ENCODE peak calls at places on chromosomes 6 and 20, in five cellular contexts. M, Y, H, R and X are unnamed samples.

GRCh38 chr20:45751714-45752113 is 29.6 kb downstream of the SPINT4 start:
- DNase-seq in H (no peak), Y (no peak), R (no peak), M (no peak), X (no peak)

GRCh38 chr6:159180001-159180400 is 10.8 kb downstream of the FNDC1 start:
- DNase-seq in M (no peak), H (no peak), Y (no peak), R (no peak), X (no peak)

GRCh38 chr6:4624726-4625125 is 151.5 kb upstream of the CDYL start:
- DNase-seq in M (no peak), R (no peak), H (no peak), Y (no peak), X (no peak)

GRCh38 chr6:9576521-9576920 is 838.4 kb downstream of the TFAP2A start:
- DNase-seq in R (no peak), H (no peak), M (no peak), Y (no peak), X (no peak)

GRCh38 chr6:96823743-96824142 is 13.5 kb downstream of the GPR63 start:
- DNase-seq in Y (no peak), H (no peak), M (no peak), R (no peak), X (no peak)

GRCh38 chr6:37826993-37827392 is 7.5 kb downstream of the ZFAND3 start:
- DNase-seq in R (no peak), Y (no peak), H (no peak), M (no peak), X (no peak)

GRCh38 chr6:109299695-109300564 is 82.3 kb downstream of the CD164 start:
- DNase-seq in R (no peak), M (no peak), H (no peak), Y (no peak), X (no peak)

GRCh38 chr6:166381381-166381732 is 1.4 kb downstream of the MPC1 start:
- DNase-seq in H (no peak), Y (no peak), M (no peak), R (no peak), X (no peak)

GRCh38 chr6:9532621-9533557 is 882.0 kb downstream of the TFAP2A start:
- DNase-seq in Y (peak), H (no peak), R (no peak), M (no peak), X (no peak)

GRCh38 chr6:40928738-40929137 is 110.3 kb downstream of the UNC5CL start:
- DNase-seq in H (no peak), M (no peak), R (no peak), Y (no peak), X (no peak)

GRCh38 chr6:111664565-111665039 is 58.9 kb upstream of the TRAF3IP2 start:
- DNase-seq in Y (no peak), H (no peak), M (no peak), R (no peak), X (no peak)

GRCh38 chr6:329888-330691 is 37.8 kb downstream of the DUSP22 start:
- DNase-seq in H (no peak), Y (no peak), R (no peak), M (no peak), X (no peak)

GRCh38 chr20:17394411-17394810 is 136.8 kb downstream of the BFSP1 start:
- DNase-seq in R (no peak), M (no peak), H (no peak), Y (no peak), X (no peak)

GRCh38 chr6:40146902-40147301 is 212.6 kb upstream of the MOCS1 start:
- DNase-seq in Y (no peak), R (no peak), M (no peak), H (no peak), X (no peak)

GRCh38 chr6:168815229-168815628 is 374.2 kb downstream of the SMOC2 start:
- DNase-seq in H (peak), Y (no peak), M (no peak), R (no peak), X (no peak)

GRCh38 chr6:107746461-107747030 is 77.6 kb downstream of the SCML4 start:
- DNase-seq in Y (no peak), R (no peak), H (no peak), M (no peak), X (no peak)

GRCh38 chr6:49856282-49856681 is 10.1 kb downstream of the CRISP1 start:
- DNase-seq in M (no peak), R (no peak), H (no peak), Y (no peak), X (no peak)

GRCh38 chr20:23289249-23289648 is 61.3 kb upstream of the NXT1 start:
- DNase-seq in R (no peak), Y (no peak), H (no peak), M (no peak), X (no peak)

GRCh38 chr6:163745566-163746400 is 331.3 kb downstream of the QKI start:
- DNase-seq in H (no peak), M (no peak), Y (no peak), R (no peak), X (peak)

GRCh38 chr20:5719861-5720401 is 30.3 kb upstream of the SHLD1 start:
- DNase-seq in H (no peak), R (no peak), M (no peak), Y (no peak), X (no peak)

GRCh38 chr20:31452575-31452974 is 12.1 kb downstream of the DEFB123 start:
- DNase-seq in M (no peak), H (no peak), R (no peak), Y (no peak), X (no peak)

GRCh38 chr6:35764238-35764896 is 12.0 kb upstream of the CLPSL2 start:
- DNase-seq in R (no peak), H (no peak), Y (no peak), M (no peak), X (no peak)

GRCh38 chr6:38909020-38909730 is 139.4 kb upstream of the GLP1R start:
- DNase-seq in Y (no peak), M (no peak), R (no peak), H (no peak), X (no peak)

GRCh38 chr20:44399446-44399845 is 43.9 kb downstream of the HNF4A start:
- DNase-seq in H (no peak), Y (no peak), M (no peak), R (no peak), X (no peak)

GRCh38 chr20:33522256-33522820 is 32.4 kb downstream of the CBFA2T2 start:
- DNase-seq in R (no peak), H (no peak), M (no peak), Y (peak), X (no peak)

GRCh38 chr20:14820771-14821170 is 483.4 kb upstream of the FLRT3 start:
- DNase-seq in M (no peak), R (no peak), Y (no peak), H (no peak), X (no peak)